ENCODE peak calls at places on chromosomes 7 and 10, in four cellular contexts. One of them, this sample, is unnamed.

GRCh38 chr10:102674566-102674965 is 30.3 kb downstream of the TRIM8 start:
- DNase-seq in K562: no peak
- DNase-seq in GM12878: no peak
- DNase-seq in GM12891: no peak
- DNase-seq in this sample: no peak

GRCh38 chr7:35727571-35727970 is 32.6 kb upstream of the HERPUD2 start:
- DNase-seq in K562: no peak
- DNase-seq in GM12878: no peak
- DNase-seq in GM12891: no peak
- DNase-seq in this sample: no peak

GRCh38 chr7:80386686-80387085 is 125.2 kb downstream of the GNAT3 start:
- DNase-seq in K562: no peak
- DNase-seq in GM12878: no peak
- DNase-seq in GM12891: no peak
- DNase-seq in this sample: no peak

GRCh38 chr10:121597504-121598241 is 571 bp downstream of the FGFR2 start:
- DNase-seq in K562: no peak
- DNase-seq in GM12878: no peak
- DNase-seq in GM12891: peak; percentile 35
- DNase-seq in this sample: no peak

GRCh38 chr10:130018253-130018652 is 54.2 kb upstream of the EBF3 start:
- DNase-seq in K562: no peak
- DNase-seq in GM12878: no peak
- DNase-seq in GM12891: no peak
- DNase-seq in this sample: peak; percentile 37

GRCh38 chr7:149456770-149457421 is 4.0 kb downstream of the ZNF777 start:
- DNase-seq in K562: no peak
- DNase-seq in GM12878: no peak
- DNase-seq in GM12891: no peak
- DNase-seq in this sample: peak; percentile 27

GRCh38 chr7:50821457-50821977 is 38.8 kb upstream of the GRB10 start:
- DNase-seq in K562: no peak
- DNase-seq in GM12878: no peak
- DNase-seq in GM12891: no peak
- DNase-seq in this sample: no peak

GRCh38 chr10:106957825-106958581 is 206.5 kb downstream of the SORCS1 start:
- DNase-seq in K562: no peak
- DNase-seq in GM12878: no peak
- DNase-seq in GM12891: peak; percentile 22
- DNase-seq in this sample: peak; percentile 27

GRCh38 chr10:60138026-60138425 is 231.7 kb upstream of the CCDC6 start:
- DNase-seq in K562: no peak
- DNase-seq in GM12878: no peak
- DNase-seq in GM12891: no peak
- DNase-seq in this sample: no peak

GRCh38 chr7:31203551-31203950 is 137.0 kb downstream of the NEUROD6 start:
- DNase-seq in K562: no peak
- DNase-seq in GM12878: no peak
- DNase-seq in GM12891: no peak
- DNase-seq in this sample: no peak

GRCh38 chr10:76113952-76114351 is 682.5 kb downstream of the LRMDA start:
- DNase-seq in K562: no peak
- DNase-seq in GM12878: no peak
- DNase-seq in GM12891: no peak
- DNase-seq in this sample: no peak

GRCh38 chr10:62148155-62148554 is 120.5 kb downstream of the RTKN2 start:
- DNase-seq in K562: no peak
- DNase-seq in GM12878: no peak
- DNase-seq in GM12891: no peak
- DNase-seq in this sample: no peak

GRCh38 chr10:11175823-11176243 is 158.2 kb downstream of the CELF2 start:
- DNase-seq in K562: no peak
- DNase-seq in GM12878: peak; percentile 86
- DNase-seq in GM12891: no peak
- DNase-seq in this sample: no peak

GRCh38 chr7:151671514-151671913 is 151.8 kb upstream of the RHEB start:
- DNase-seq in K562: no peak
- DNase-seq in GM12878: no peak
- DNase-seq in GM12891: no peak
- DNase-seq in this sample: no peak

GRCh38 chr7:46208635-46209525 is 287.8 kb upstream of the IGFBP3 start:
- DNase-seq in K562: no peak
- DNase-seq in GM12878: no peak
- DNase-seq in GM12891: no peak
- DNase-seq in this sample: no peak

GRCh38 chr10:62037166-62037831 is 135.8 kb downstream of the ARID5B start:
- DNase-seq in K562: no peak
- DNase-seq in GM12878: no peak
- DNase-seq in GM12891: no peak
- DNase-seq in this sample: no peak

GRCh38 chr7:2644514-2645273 is 12.9 kb downstream of the TTYH3 start:
- DNase-seq in K562: no peak
- DNase-seq in GM12878: no peak
- DNase-seq in GM12891: no peak
- DNase-seq in this sample: no peak

GRCh38 chr10:80588506-80589020 is 50.9 kb downstream of the SH2D4B start:
- DNase-seq in K562: no peak
- DNase-seq in GM12878: no peak
- DNase-seq in GM12891: no peak
- DNase-seq in this sample: no peak

GRCh38 chr10:71857934-71858890 is 7.2 kb upstream of the PSAP start:
- DNase-seq in K562: no peak
- DNase-seq in GM12878: no peak
- DNase-seq in GM12891: no peak
- DNase-seq in this sample: no peak

GRCh38 chr7:133294234-133294633 is 41.4 kb downstream of the EXOC4 start:
- DNase-seq in K562: no peak
- DNase-seq in GM12878: no peak
- DNase-seq in GM12891: no peak
- DNase-seq in this sample: no peak

GRCh38 chr7:24732646-24733413 is 24.4 kb downstream of the GSDME start:
- DNase-seq in K562: no peak
- DNase-seq in GM12878: no peak
- DNase-seq in GM12891: no peak
- DNase-seq in this sample: no peak

GRCh38 chr10:99411546-99411945 is 18.9 kb downstream of the GOT1 start:
- DNase-seq in K562: no peak
- DNase-seq in GM12878: no peak
- DNase-seq in GM12891: no peak
- DNase-seq in this sample: no peak

GRCh38 chr7:151051108-151051507 is 2.8 kb downstream of the ASIC3 start:
- DNase-seq in K562: peak; percentile 34
- DNase-seq in GM12878: no peak
- DNase-seq in GM12891: no peak
- DNase-seq in this sample: peak; percentile 70

GRCh38 chr10:114779803-114780609 is 41.6 kb upstream of the FHIP2A start:
- DNase-seq in K562: no peak
- DNase-seq in GM12878: no peak
- DNase-seq in GM12891: no peak
- DNase-seq in this sample: no peak

GRCh38 chr7:89607797-89608196 is 546.5 kb upstream of the STEAP1 start:
- DNase-seq in K562: no peak
- DNase-seq in GM12878: no peak
- DNase-seq in GM12891: no peak
- DNase-seq in this sample: no peak

GRCh38 chr10:114304566-114305421 is 65.7 kb downstream of the VWA2 start:
- DNase-seq in K562: no peak
- DNase-seq in GM12878: no peak
- DNase-seq in GM12891: peak; percentile 60
- DNase-seq in this sample: peak; percentile 38

GRCh38 chr10:3417096-3417495 is 244.5 kb upstream of the PITRM1 start:
- DNase-seq in K562: no peak
- DNase-seq in GM12878: no peak
- DNase-seq in GM12891: no peak
- DNase-seq in this sample: no peak

GRCh38 chr10:95350212-95350829 is 59.5 kb upstream of the PDLIM1 start:
- DNase-seq in K562: no peak
- DNase-seq in GM12878: no peak
- DNase-seq in GM12891: no peak
- DNase-seq in this sample: no peak

GRCh38 chr7:157116762-157117161 is 22.0 kb upstream of the UBE3C start:
- DNase-seq in K562: no peak
- DNase-seq in GM12878: no peak
- DNase-seq in GM12891: no peak
- DNase-seq in this sample: no peak

GRCh38 chr10:132421377-132422168 is 24.6 kb downstream of the PWWP2B start:
- DNase-seq in K562: peak; percentile 67
- DNase-seq in GM12878: no peak
- DNase-seq in GM12891: peak; percentile 76
- DNase-seq in this sample: peak; percentile 91

DNA sequence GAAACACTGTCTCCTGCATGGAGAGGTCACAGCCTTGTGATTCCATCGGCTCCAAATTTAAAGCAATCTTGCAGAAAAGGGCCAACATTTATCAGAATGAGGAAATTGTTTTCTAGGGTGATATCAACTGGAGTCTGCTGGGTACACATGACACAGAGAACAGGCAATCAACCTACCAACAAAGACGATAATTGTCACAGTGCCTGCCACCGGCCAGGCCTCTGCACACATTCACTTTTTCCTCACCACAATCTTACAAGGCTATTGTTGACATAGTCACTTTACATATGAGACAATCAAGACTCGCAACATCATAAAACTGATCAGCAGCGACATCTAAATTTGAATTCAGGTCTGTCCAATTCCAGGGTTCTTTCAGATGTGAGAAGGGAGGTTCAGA is 189.4 kb downstream of the KCNMA1 start:
- DNase-seq in K562: no peak
- DNase-seq in GM12878: no peak
- DNase-seq in GM12891: no peak
- DNase-seq in this sample: no peak
- TF ChIP-seq POLR2AphosphoS5 in K562: no peak
- TF ChIP-seq POLR2AphosphoS5 in GM12878: no peak
- TF ChIP-seq POLR2AphosphoS5 in GM12891: no peak
- TF ChIP-seq POLR2AphosphoS5 in this sample: no peak

GRCh38 chr7:73447121-73447520 is 13.5 kb downstream of the FZD9 start:
- DNase-seq in K562: no peak
- DNase-seq in GM12878: no peak
- DNase-seq in GM12891: no peak
- DNase-seq in this sample: no peak
- TF ChIP-seq SPI1 in K562: no peak
- TF ChIP-seq SPI1 in GM12878: no peak
- TF ChIP-seq SPI1 in GM12891: no peak
- TF ChIP-seq SPI1 in this sample: no peak

DNA sequence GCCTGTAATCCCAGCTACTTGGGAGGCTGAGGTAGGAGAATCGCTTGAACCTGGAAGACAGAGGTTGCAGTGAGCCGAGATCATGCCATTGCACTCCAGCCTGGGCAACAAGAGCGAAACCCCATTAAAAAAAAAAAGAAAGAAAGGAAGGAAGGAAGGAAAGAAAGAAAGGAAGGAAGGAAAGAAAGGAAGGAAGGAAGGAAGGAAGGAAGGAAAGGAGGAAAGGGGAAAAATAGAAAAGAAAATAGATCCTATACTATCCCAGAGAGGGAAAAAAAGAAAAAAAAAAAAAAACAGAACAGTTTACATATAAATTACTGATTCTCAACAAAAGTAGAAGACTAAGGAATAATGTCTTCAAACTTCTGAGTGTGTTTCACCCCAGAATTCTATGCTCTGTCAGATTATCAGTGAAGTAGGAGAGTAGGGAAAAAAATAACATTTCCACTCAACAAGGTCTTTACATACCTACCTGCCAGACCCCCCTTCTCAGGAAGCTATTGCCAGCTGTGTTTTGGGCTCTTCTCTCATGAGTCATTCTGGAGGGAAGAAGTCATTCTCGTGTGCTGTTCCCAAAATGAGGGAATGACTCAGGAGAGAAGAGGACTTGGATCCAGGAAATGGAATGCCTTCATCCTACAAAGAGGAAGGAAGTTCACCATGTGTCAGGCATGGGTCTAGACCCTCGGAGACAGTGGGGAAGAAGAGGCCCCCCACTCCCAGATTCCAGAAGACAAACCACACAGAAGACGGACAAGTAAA is 20.9 kb downstream of the RGS10 start:
- DNase-seq in K562: no peak
- DNase-seq in GM12878: no peak
- DNase-seq in GM12891: no peak
- DNase-seq in this sample: no peak
- TF ChIP-seq POLR2AphosphoS5 in K562: no peak
- TF ChIP-seq POLR2AphosphoS5 in GM12878: no peak
- TF ChIP-seq POLR2AphosphoS5 in GM12891: no peak
- TF ChIP-seq POLR2AphosphoS5 in this sample: no peak

GRCh38 chr10:96964131-96964530 is 132.0 kb downstream of the LCOR start:
- DNase-seq in K562: no peak
- DNase-seq in GM12878: no peak
- DNase-seq in GM12891: no peak
- DNase-seq in this sample: no peak

GRCh38 chr10:96972264-96972663 is 140.2 kb downstream of the LCOR start:
- DNase-seq in K562: no peak
- DNase-seq in GM12878: no peak
- DNase-seq in GM12891: no peak
- DNase-seq in this sample: no peak

GRCh38 chr10:96971324-96971723 is 139.2 kb downstream of the LCOR start:
- DNase-seq in K562: no peak
- DNase-seq in GM12878: no peak
- DNase-seq in GM12891: no peak
- DNase-seq in this sample: no peak

GRCh38 chr10:96968682-96969423 is 136.8 kb downstream of the LCOR start:
- DNase-seq in K562: no peak
- DNase-seq in GM12878: no peak
- DNase-seq in GM12891: no peak
- DNase-seq in this sample: no peak

GRCh38 chr10:96967847-96968246 is 135.7 kb downstream of the LCOR start:
- DNase-seq in K562: no peak
- DNase-seq in GM12878: no peak
- DNase-seq in GM12891: no peak
- DNase-seq in this sample: no peak
- TF ChIP-seq SPI1 in K562: no peak
- TF ChIP-seq SPI1 in GM12878: no peak
- TF ChIP-seq SPI1 in GM12891: no peak
- TF ChIP-seq SPI1 in this sample: no peak